ENCODE peak calls at places on chromosomes 5 and 9, in six cellular contexts. D, X, F, B, J and S are unnamed samples.

GRCh38 chr5:33764786-33765185 is 127.0 kb downstream of the ADAMTS12 start:
- DNase-seq in D (no peak), X (no peak), F (no peak), B (no peak), J (no peak), S (no peak)

GRCh38 chr9:133672503-133673259 is 36.5 kb downstream of the DBH start:
- DNase-seq in D (no peak), X (no peak), F (no peak), B (no peak), J (no peak), S (no peak)

GRCh38 chr5:110087829-110088228 is 398.1 kb downstream of the MAN2A1 start:
- DNase-seq in D (no peak), X (peak; percentile 45), F (no peak), B (no peak), J (no peak), S (no peak)

GRCh38 chr5:35938518-35939227 is at the start of gene CAPSL:
- DNase-seq in D (peak; percentile 41), X (peak; percentile 38), F (no peak), B (peak; percentile 63), J (peak; percentile 40), S (no peak)

GRCh38 chr5:168532471-168532870 is 3.4 kb downstream of the FBLL1 start:
- DNase-seq in D (no peak), X (no peak), F (no peak), B (no peak), J (no peak), S (no peak)

GRCh38 chr5:56737002-56737621 is 78.2 kb upstream of the MAP3K1 start:
- DNase-seq in D (no peak), X (peak; percentile 44), F (no peak), B (no peak), J (no peak), S (no peak)

GRCh38 chr5:76544268-76544926 is 78.8 kb downstream of the F2RL2 start:
- DNase-seq in D (peak; percentile 76), X (peak; percentile 23), F (peak; percentile 26), B (peak; percentile 35), J (peak; percentile 88), S (peak; percentile 25)

GRCh38 chr5:58224661-58225060 is 235.2 kb downstream of the PLK2 start:
- DNase-seq in D (no peak), X (no peak), F (no peak), B (no peak), J (no peak), S (no peak)

GRCh38 chr9:127546125-127546832 is 65.8 kb upstream of the STXBP1 start:
- DNase-seq in D (no peak), X (no peak), F (no peak), B (no peak), J (no peak), S (no peak)

GRCh38 chr9:13817754-13818278 is 496.1 kb downstream of the NFIB start:
- DNase-seq in D (no peak), X (no peak), F (no peak), B (no peak), J (no peak), S (no peak)

GRCh38 chr5:149779071-149779470 is 49.0 kb downstream of the PPARGC1B start:
- DNase-seq in D (no peak), X (no peak), F (no peak), B (no peak), J (no peak), S (no peak)

GRCh38 chr5:149777382-149777781 is 47.3 kb downstream of the PPARGC1B start:
- DNase-seq in D (no peak), X (no peak), F (no peak), B (peak; percentile 68), J (no peak), S (no peak)

GRCh38 chr5:149782018-149782899 is 52.1 kb downstream of the PPARGC1B start:
- DNase-seq in D (no peak), X (peak; percentile 29), F (no peak), B (peak; percentile 49), J (peak; percentile 41), S (no peak)

GRCh38 chr5:149781612-149782011 is 51.5 kb downstream of the PPARGC1B start:
- DNase-seq in D (no peak), X (no peak), F (no peak), B (no peak), J (peak; percentile 62), S (no peak)

DNA sequence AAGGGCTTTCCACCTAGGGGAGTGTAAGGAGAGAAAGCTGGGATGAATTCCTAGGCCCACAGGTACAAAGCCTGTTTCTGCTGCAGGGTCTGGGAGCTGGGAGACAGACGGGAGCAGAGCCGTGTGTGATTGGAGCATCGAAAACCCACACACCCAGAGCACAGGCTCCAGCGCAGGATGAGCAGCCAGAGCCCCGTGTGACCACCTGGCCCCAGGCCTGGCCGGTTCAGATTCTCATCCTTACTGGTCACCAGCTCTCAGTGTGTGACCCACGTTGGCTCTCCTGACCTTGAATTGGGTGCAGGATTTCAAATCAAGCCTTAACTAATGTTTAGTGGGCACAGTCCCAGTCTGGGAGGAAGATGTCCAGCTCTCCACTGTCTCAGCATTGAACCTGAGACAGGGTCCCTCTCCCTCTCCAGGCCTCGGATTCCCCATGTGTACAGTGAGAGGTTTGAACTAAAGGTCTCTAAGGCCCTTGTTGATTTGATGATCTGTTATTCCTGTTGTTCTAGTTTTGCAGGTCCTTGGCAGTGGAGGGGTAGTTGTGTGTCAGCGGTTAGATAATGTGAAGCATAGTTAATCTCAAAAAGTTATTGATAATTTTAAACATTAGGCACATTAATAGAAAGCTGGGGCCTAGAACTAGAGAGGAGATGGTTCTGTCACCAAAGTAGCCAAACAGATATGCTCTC is 50.1 kb downstream of the PPARGC1B start:
- DNase-seq in D (no peak), X (no peak), F (no peak), B (no peak), J (no peak), S (no peak)
- H3K27ac ChIP-seq in D (peak overlapping the region; percentile 52), X (no peak overlapping the region), F (no peak overlapping the region), B (no peak overlapping the region), J (peak overlapping the region; percentile 68), S (no peak overlapping the region)

GRCh38 chr9:109977521-109977920 is 197.5 kb downstream of the PALM2AKAP2 start:
- DNase-seq in D (no peak), X (no peak), F (no peak), B (no peak), J (no peak), S (no peak)

GRCh38 chr9:109974143-109974917 is 194.3 kb downstream of the PALM2AKAP2 start:
- DNase-seq in D (peak; percentile 27), X (no peak), F (no peak), B (no peak), J (no peak), S (no peak)

GRCh38 chr9:109976328-109976702 is 196.3 kb downstream of the PALM2AKAP2 start:
- DNase-seq in D (no peak), X (peak; percentile 28), F (no peak), B (no peak), J (no peak), S (no peak)

GRCh38 chr9:109974918-109975276 is 194.9 kb downstream of the PALM2AKAP2 start:
- DNase-seq in D (no peak), X (no peak), F (no peak), B (no peak), J (no peak), S (no peak)

DNA sequence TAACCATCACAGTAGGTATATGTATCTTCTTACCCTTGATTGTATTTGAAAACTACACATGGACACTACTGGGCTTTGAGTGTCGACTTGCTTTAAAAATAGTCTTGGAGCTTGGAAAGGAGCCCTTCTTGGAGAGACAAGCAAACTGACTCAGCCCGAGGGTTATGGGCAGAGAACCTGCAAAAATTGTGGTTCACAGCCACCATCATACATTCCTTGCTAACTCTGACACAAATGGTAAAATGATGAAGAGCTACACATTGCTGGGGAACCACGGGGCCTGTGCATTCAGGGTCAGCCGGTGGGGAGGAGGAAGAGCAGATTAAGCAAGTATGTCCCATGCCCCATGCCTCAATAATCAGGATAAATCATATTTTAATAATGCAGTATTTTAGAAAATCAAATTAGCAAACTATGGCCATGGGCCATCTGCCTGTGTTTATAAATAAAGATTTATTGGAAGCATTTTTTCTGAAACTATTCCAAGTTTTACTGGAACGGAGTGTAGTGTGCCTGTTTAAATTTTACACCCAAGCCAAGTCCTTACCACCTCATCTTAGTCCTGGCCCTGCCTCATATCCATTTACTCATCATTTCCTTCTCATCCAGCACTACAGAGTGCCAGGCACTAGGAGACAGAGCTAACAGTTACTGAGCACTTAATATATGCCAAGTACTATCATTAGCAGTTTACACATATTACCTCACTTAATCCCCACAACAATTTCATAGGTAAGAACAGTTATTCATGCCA is 195.8 kb downstream of the PALM2AKAP2 start:
- DNase-seq in D (no peak), X (peak; percentile 92), F (no peak), B (no peak), J (no peak), S (no peak)
- H3K4me1 ChIP-seq in D (no peaks in the 10 kb centered on the region), X (peaks cover 23% of the 10 kb centered on the region), F (peaks cover 8% of the 10 kb centered on the region), B (no peaks in the 10 kb centered on the region), J (no peaks in the 10 kb centered on the region), S (no peaks in the 10 kb centered on the region)

GRCh38 chr9:76247426-76247825 is 146.8 kb downstream of the RFK start:
- DNase-seq in D (no peak), X (no peak), F (no peak), B (no peak), J (no peak), S (no peak)
- H3K27ac ChIP-seq in D (no peak overlapping the region), X (no peak overlapping the region), F (no peak overlapping the region), B (no peak overlapping the region), J (no peak overlapping the region), S (no peak overlapping the region)

GRCh38 chr5:32539981-32540380 is 45.4 kb upstream of the SUB1 start:
- DNase-seq in D (no peak), X (no peak), F (no peak), B (no peak), J (no peak), S (no peak)
- H3K4me1 ChIP-seq in D (no peaks in the 10 kb centered on the region), X (peaks cover 8% of the 10 kb centered on the region), F (peaks cover 12% of the 10 kb centered on the region), B (no peaks in the 10 kb centered on the region), J (no peaks in the 10 kb centered on the region), S (no peaks in the 10 kb centered on the region)

GRCh38 chr9:129776566-129776937 is 23.7 kb upstream of the PTGES start:
- DNase-seq in D (no peak), X (peak; percentile 66), F (no peak), B (no peak), J (no peak), S (no peak)

GRCh38 chr9:129776938-129777768 is 24.3 kb upstream of the PTGES start:
- DNase-seq in D (peak; percentile 86), X (peak; percentile 100), F (peak; percentile 3), B (no peak), J (peak; percentile 22), S (no peak)

GRCh38 chr9:129779560-129780190 is 23.3 kb upstream of the TOR1B start:
- DNase-seq in D (no peak), X (no peak), F (no peak), B (no peak), J (no peak), S (no peak)

GRCh38 chr9:129778469-129778868 is 24.5 kb upstream of the TOR1B start:
- DNase-seq in D (no peak), X (no peak), F (no peak), B (no peak), J (no peak), S (no peak)

GRCh38 chr9:129777769-129778130 is 24.9 kb upstream of the PTGES start:
- DNase-seq in D (no peak), X (no peak), F (no peak), B (no peak), J (no peak), S (no peak)
- H3K27ac ChIP-seq in D (peak overlapping the region; percentile 73), X (peak overlapping the region; percentile 90), F (peak overlapping the region; percentile 25), B (no peak overlapping the region), J (peak overlapping the region; percentile 50), S (no peak overlapping the region)